ENCODE peak calls at places on chromosome 9, in nine cellular contexts. One of them, this sample, is unnamed.

GRCh38 chr9:128787583-128788156 is 617 bp downstream of the TBC1D13 start:
- DNase-seq in psoas muscle: no peak
- DNase-seq in neuronal stem cell: no peak
- DNase-seq in BE2C: no peak
- DNase-seq in uterus: no peak
- DNase-seq in fibroblast of lung: peak; percentile 9
- DNase-seq in right atrium auricular region: no peak
- DNase-seq in heart left ventricle: no peak
- DNase-seq in heart right ventricle: no peak
- DNase-seq in this sample: no peak

GRCh38 chr9:126051446-126052130 is 275.0 kb upstream of the MVB12B start:
- DNase-seq in psoas muscle: peak; percentile 39
- DNase-seq in neuronal stem cell: no peak
- DNase-seq in BE2C: no peak
- DNase-seq in uterus: no peak
- DNase-seq in fibroblast of lung: no peak
- DNase-seq in right atrium auricular region: no peak
- DNase-seq in heart left ventricle: no peak
- DNase-seq in heart right ventricle: no peak
- DNase-seq in this sample: no peak

GRCh38 chr9:130417602-130418001 is 27.2 kb upstream of the ASS1 start:
- DNase-seq in psoas muscle: peak; percentile 30
- DNase-seq in neuronal stem cell: no peak
- DNase-seq in BE2C: no peak
- DNase-seq in uterus: no peak
- DNase-seq in fibroblast of lung: no peak
- DNase-seq in right atrium auricular region: no peak
- DNase-seq in heart left ventricle: no peak
- DNase-seq in heart right ventricle: no peak
- DNase-seq in this sample: no peak

GRCh38 chr9:78437721-78438610 is 141.0 kb downstream of the PSAT1 start:
- DNase-seq in psoas muscle: no peak
- DNase-seq in neuronal stem cell: peak; percentile 85
- DNase-seq in BE2C: no peak
- DNase-seq in uterus: no peak
- DNase-seq in fibroblast of lung: no peak
- DNase-seq in right atrium auricular region: no peak
- DNase-seq in heart left ventricle: no peak
- DNase-seq in heart right ventricle: no peak
- DNase-seq in this sample: no peak

GRCh38 chr9:35267716-35268115 is 105.9 kb downstream of the UNC13B start:
- DNase-seq in psoas muscle: no peak
- DNase-seq in neuronal stem cell: no peak
- DNase-seq in BE2C: no peak
- DNase-seq in uterus: no peak
- DNase-seq in fibroblast of lung: no peak
- DNase-seq in right atrium auricular region: no peak
- DNase-seq in heart left ventricle: no peak
- DNase-seq in heart right ventricle: no peak
- DNase-seq in this sample: no peak

GRCh38 chr9:111926421-111926875 is 29.8 kb downstream of the UGCG start:
- DNase-seq in psoas muscle: peak; percentile 55
- DNase-seq in neuronal stem cell: no peak
- DNase-seq in BE2C: no peak
- DNase-seq in uterus: no peak
- DNase-seq in fibroblast of lung: peak; percentile 68
- DNase-seq in right atrium auricular region: no peak
- DNase-seq in heart left ventricle: peak; percentile 24
- DNase-seq in heart right ventricle: peak; percentile 28
- DNase-seq in this sample: peak; percentile 44

GRCh38 chr9:130258999-130259398 is 6.6 kb upstream of the HMCN2 start:
- DNase-seq in psoas muscle: no peak
- DNase-seq in neuronal stem cell: no peak
- DNase-seq in BE2C: no peak
- DNase-seq in uterus: no peak
- DNase-seq in fibroblast of lung: no peak
- DNase-seq in right atrium auricular region: no peak
- DNase-seq in heart left ventricle: no peak
- DNase-seq in heart right ventricle: no peak
- DNase-seq in this sample: no peak

GRCh38 chr9:136880651-136881050 is 5.7 kb upstream of the TRAF2 start:
- DNase-seq in psoas muscle: no peak
- DNase-seq in neuronal stem cell: no peak
- DNase-seq in BE2C: no peak
- DNase-seq in uterus: no peak
- DNase-seq in fibroblast of lung: no peak
- DNase-seq in right atrium auricular region: no peak
- DNase-seq in heart left ventricle: no peak
- DNase-seq in heart right ventricle: no peak
- DNase-seq in this sample: no peak

GRCh38 chr9:70421020-70421271 is 6.5 kb upstream of the KLF9 start:
- DNase-seq in psoas muscle: no peak
- DNase-seq in neuronal stem cell: no peak
- DNase-seq in BE2C: no peak
- DNase-seq in uterus: no peak
- DNase-seq in fibroblast of lung: no peak
- DNase-seq in right atrium auricular region: no peak
- DNase-seq in heart left ventricle: no peak
- DNase-seq in heart right ventricle: no peak
- DNase-seq in this sample: no peak

GRCh38 chr9:70420267-70421019 is 6.0 kb upstream of the KLF9 start:
- DNase-seq in psoas muscle: peak; percentile 98
- DNase-seq in neuronal stem cell: peak; percentile 56
- DNase-seq in BE2C: peak; percentile 91
- DNase-seq in uterus: peak; percentile 96
- DNase-seq in fibroblast of lung: peak; percentile 95
- DNase-seq in right atrium auricular region: peak; percentile 97
- DNase-seq in heart left ventricle: peak; percentile 97
- DNase-seq in heart right ventricle: peak; percentile 94
- DNase-seq in this sample: no peak

GRCh38 chr9:70418822-70419545 is 4.5 kb upstream of the KLF9 start:
- DNase-seq in psoas muscle: peak; percentile 99
- DNase-seq in neuronal stem cell: peak; percentile 77
- DNase-seq in BE2C: peak; percentile 94
- DNase-seq in uterus: peak; percentile 97
- DNase-seq in fibroblast of lung: peak; percentile 100
- DNase-seq in right atrium auricular region: peak; percentile 98
- DNase-seq in heart left ventricle: peak; percentile 96
- DNase-seq in heart right ventricle: peak; percentile 97
- DNase-seq in this sample: peak; percentile 75

GRCh38 chr9:70421272-70422180 is 7.1 kb upstream of the KLF9 start:
- DNase-seq in psoas muscle: no peak
- DNase-seq in neuronal stem cell: no peak
- DNase-seq in BE2C: no peak
- DNase-seq in uterus: peak; percentile 48
- DNase-seq in fibroblast of lung: peak; percentile 74
- DNase-seq in right atrium auricular region: no peak
- DNase-seq in heart left ventricle: peak; percentile 39
- DNase-seq in heart right ventricle: no peak
- DNase-seq in this sample: no peak

DNA sequence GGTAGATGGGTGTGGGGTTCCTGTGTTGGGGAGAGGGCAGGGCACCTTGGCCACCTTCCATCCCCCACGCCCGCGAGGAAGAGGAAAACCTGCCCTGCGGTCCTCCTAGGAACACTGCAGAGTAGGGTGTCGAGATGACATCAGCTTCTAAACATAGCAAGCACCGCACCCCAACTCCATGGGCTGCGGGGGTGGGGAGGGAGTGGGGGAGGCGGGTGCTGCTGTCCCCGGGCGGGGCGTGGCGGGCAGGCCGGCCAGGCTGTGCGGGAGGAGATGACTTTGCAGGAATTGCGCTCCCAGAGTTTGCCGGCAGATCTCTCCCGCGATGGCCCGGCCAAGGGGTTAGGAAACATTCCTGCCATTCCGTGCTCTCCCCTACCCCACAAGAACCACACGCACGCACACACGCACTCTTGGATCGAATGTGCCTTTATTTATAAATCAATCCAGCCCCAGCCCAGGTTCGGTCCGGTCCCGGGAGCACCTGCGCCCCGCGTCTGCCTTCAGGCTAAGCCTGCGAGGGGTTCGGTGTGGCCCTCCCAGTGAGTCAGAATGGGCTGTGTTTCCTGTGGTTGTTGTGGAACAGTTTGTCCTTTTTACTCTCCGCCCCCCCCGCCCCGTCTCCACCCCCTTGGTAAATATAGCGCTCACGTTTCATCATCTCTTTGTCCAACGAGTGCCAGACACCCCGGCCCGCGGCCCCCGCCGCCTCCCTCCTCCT is 5.2 kb upstream of the KLF9 start:
- DNase-seq in psoas muscle: peak; percentile 98
- DNase-seq in neuronal stem cell: peak; percentile 58
- DNase-seq in BE2C: peak; percentile 94
- DNase-seq in uterus: peak; percentile 96
- DNase-seq in fibroblast of lung: peak; percentile 99
- DNase-seq in right atrium auricular region: peak; percentile 99
- DNase-seq in heart left ventricle: peak; percentile 96
- DNase-seq in heart right ventricle: peak; percentile 96
- DNase-seq in this sample: peak; percentile 88
- H3K4me3 ChIP-seq in psoas muscle: peak overlapping the region; percentile 76
- H3K4me3 ChIP-seq in neuronal stem cell: peak overlapping the region; percentile 55
- H3K4me3 ChIP-seq in BE2C: peak overlapping the region; percentile 78
- H3K4me3 ChIP-seq in uterus: peak overlapping the region; percentile 47
- H3K4me3 ChIP-seq in fibroblast of lung: peak overlapping the region; percentile 65
- H3K4me3 ChIP-seq in right atrium auricular region: peak overlapping the region; percentile 41
- H3K4me3 ChIP-seq in heart left ventricle: peak overlapping the region; percentile 19
- H3K4me3 ChIP-seq in heart right ventricle: peak overlapping the region; percentile 50
- H3K4me3 ChIP-seq in this sample: peak overlapping the region; percentile 57

GRCh38 chr9:134773842-134774241 is 106.8 kb upstream of the FCN2 start:
- DNase-seq in psoas muscle: no peak
- DNase-seq in neuronal stem cell: no peak
- DNase-seq in BE2C: no peak
- DNase-seq in uterus: no peak
- DNase-seq in fibroblast of lung: no peak
- DNase-seq in right atrium auricular region: no peak
- DNase-seq in heart left ventricle: no peak
- DNase-seq in heart right ventricle: peak; percentile 48
- DNase-seq in this sample: no peak
- H3K4me1 ChIP-seq in psoas muscle: no peaks in the 10 kb centered on the region
- H3K4me1 ChIP-seq in neuronal stem cell: no peaks in the 10 kb centered on the region
- H3K4me1 ChIP-seq in BE2C: peaks cover 8% of the 10 kb centered on the region
- H3K4me1 ChIP-seq in uterus: no peaks in the 10 kb centered on the region
- H3K4me1 ChIP-seq in fibroblast of lung: peaks cover 12% of the 10 kb centered on the region
- H3K4me1 ChIP-seq in right atrium auricular region: no peaks in the 10 kb centered on the region
- H3K4me1 ChIP-seq in heart left ventricle: peaks cover 7% of the 10 kb centered on the region
- H3K4me1 ChIP-seq in heart right ventricle: peaks cover 17% of the 10 kb centered on the region
- H3K4me1 ChIP-seq in this sample: no peaks in the 10 kb centered on the region

GRCh38 chr9:134546746-134547145 is 94.9 kb upstream of the COL5A1 start:
- DNase-seq in psoas muscle: peak; percentile 45
- DNase-seq in neuronal stem cell: no peak
- DNase-seq in BE2C: peak; percentile 39
- DNase-seq in uterus: no peak
- DNase-seq in fibroblast of lung: no peak
- DNase-seq in right atrium auricular region: no peak
- DNase-seq in heart left ventricle: no peak
- DNase-seq in heart right ventricle: no peak
- DNase-seq in this sample: no peak

GRCh38 chr9:134546231-134546731 is 95.3 kb upstream of the COL5A1 start:
- DNase-seq in psoas muscle: peak; percentile 35
- DNase-seq in neuronal stem cell: no peak
- DNase-seq in BE2C: no peak
- DNase-seq in uterus: no peak
- DNase-seq in fibroblast of lung: peak; percentile 46
- DNase-seq in right atrium auricular region: no peak
- DNase-seq in heart left ventricle: no peak
- DNase-seq in heart right ventricle: no peak
- DNase-seq in this sample: no peak

GRCh38 chr9:134544388-134545212 is 97.0 kb upstream of the COL5A1 start:
- DNase-seq in psoas muscle: peak; percentile 33
- DNase-seq in neuronal stem cell: peak; percentile 57
- DNase-seq in BE2C: no peak
- DNase-seq in uterus: peak; percentile 52
- DNase-seq in fibroblast of lung: peak; percentile 76
- DNase-seq in right atrium auricular region: no peak
- DNase-seq in heart left ventricle: no peak
- DNase-seq in heart right ventricle: no peak
- DNase-seq in this sample: no peak

GRCh38 chr9:134547161-134548100 is 94.2 kb upstream of the COL5A1 start:
- DNase-seq in psoas muscle: peak; percentile 27
- DNase-seq in neuronal stem cell: no peak
- DNase-seq in BE2C: no peak
- DNase-seq in uterus: no peak
- DNase-seq in fibroblast of lung: no peak
- DNase-seq in right atrium auricular region: no peak
- DNase-seq in heart left ventricle: no peak
- DNase-seq in heart right ventricle: no peak
- DNase-seq in this sample: no peak

DNA sequence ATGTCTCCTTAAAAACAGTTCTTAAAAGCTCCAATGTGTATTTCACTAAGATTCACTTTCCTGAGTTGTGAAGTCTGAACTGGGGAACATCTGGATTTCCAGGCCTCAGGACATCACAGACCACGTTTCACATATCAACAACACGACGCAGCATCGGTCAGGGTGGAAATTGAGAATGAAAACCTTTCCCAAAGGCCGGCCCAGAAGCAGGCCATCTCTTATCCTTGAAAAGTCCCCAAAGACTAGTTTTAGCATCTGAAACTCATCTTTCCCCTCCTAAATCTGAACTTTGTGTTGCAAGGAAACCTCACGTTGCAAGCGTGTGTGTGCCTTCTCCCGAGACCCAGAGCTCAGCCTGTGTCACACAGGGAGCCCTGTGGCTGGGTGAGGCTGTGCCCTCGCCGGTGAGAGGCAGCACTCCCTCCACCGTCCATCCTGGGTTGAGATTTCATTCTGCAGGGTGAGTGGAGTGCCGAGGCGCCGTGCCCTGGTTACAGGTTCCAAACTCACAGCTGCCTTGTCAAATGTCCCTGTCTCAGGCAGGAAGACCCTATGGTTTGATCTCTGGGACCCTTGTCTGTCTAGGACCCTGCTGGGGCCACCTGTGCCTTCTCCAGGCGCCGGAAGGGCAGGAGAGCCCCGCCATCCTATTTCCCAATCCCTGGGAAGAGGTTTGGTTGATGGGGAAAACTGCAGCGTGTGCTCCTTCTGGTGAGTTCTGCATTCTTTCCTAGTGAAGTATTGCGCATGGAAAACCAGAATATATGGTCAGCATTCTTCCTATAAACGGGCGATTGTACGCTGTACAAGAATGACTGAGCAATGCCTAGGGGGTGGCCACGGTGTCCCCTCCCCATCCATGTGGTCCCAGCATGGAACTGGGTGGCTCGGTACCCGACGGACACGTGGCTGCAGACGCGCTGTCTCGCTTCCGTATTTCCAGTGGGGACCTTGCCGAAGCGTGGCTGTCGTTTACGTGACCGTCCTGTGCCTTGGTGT is 96.1 kb upstream of the COL5A1 start:
- DNase-seq in psoas muscle: peak; percentile 32
- DNase-seq in neuronal stem cell: no peak
- DNase-seq in BE2C: no peak
- DNase-seq in uterus: no peak
- DNase-seq in fibroblast of lung: peak; percentile 77
- DNase-seq in right atrium auricular region: no peak
- DNase-seq in heart left ventricle: no peak
- DNase-seq in heart right ventricle: no peak
- DNase-seq in this sample: no peak
- H3K4me3 ChIP-seq in psoas muscle: no peak overlapping the region
- H3K4me3 ChIP-seq in neuronal stem cell: no peak overlapping the region
- H3K4me3 ChIP-seq in BE2C: no peak overlapping the region
- H3K4me3 ChIP-seq in uterus: no peak overlapping the region
- H3K4me3 ChIP-seq in fibroblast of lung: peak overlapping the region; percentile 31
- H3K4me3 ChIP-seq in right atrium auricular region: no peak overlapping the region
- H3K4me3 ChIP-seq in heart left ventricle: no peak overlapping the region
- H3K4me3 ChIP-seq in heart right ventricle: no peak overlapping the region
- H3K4me3 ChIP-seq in this sample: no peak overlapping the region

DNA sequence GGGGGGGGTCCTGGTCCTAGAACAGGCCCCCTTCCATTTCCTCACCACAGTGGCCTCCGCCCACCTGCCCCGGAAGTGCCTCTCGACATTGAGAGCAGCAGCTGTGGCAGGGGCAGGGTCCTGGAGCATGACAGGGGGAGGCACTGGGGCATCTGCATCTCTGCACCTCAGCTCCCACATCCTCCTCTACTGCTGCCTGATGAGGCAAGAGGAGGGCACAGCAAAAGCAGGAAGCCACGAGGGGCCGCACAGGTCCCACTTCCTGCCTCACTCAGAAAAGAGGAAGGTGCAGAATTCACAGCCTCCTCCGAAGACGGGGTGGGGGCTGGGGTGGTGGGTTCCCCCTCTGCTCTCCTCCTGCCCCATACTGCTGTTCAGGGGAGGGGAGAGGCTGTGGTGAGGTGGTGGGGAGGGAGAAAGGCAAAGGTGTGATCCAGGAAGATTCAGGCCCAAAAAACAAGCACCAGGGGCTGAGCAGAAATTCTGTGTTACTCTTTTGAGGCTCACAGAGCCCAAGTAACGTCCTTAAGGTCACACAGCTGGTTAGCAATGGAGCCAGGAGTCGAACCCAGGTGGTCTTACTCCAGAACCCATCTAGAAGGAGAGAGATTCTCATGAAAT is 14.7 kb downstream of the AKNA start:
- DNase-seq in psoas muscle: peak; percentile 76
- DNase-seq in neuronal stem cell: no peak
- DNase-seq in BE2C: no peak
- DNase-seq in uterus: no peak
- DNase-seq in fibroblast of lung: no peak
- DNase-seq in right atrium auricular region: no peak
- DNase-seq in heart left ventricle: peak; percentile 60
- DNase-seq in heart right ventricle: peak; percentile 57
- DNase-seq in this sample: peak; percentile 74
- H3K4me1 ChIP-seq in psoas muscle: no peaks in the 10 kb centered on the region
- H3K4me1 ChIP-seq in neuronal stem cell: peaks cover 25% of the 10 kb centered on the region
- H3K4me1 ChIP-seq in BE2C: peaks cover 9% of the 10 kb centered on the region
- H3K4me1 ChIP-seq in uterus: peaks cover 5% of the 10 kb centered on the region
- H3K4me1 ChIP-seq in fibroblast of lung: peaks cover 11% of the 10 kb centered on the region
- H3K4me1 ChIP-seq in right atrium auricular region: no peaks in the 10 kb centered on the region
- H3K4me1 ChIP-seq in heart left ventricle: peaks cover 8% of the 10 kb centered on the region
- H3K4me1 ChIP-seq in heart right ventricle: peaks cover 18% of the 10 kb centered on the region
- H3K4me1 ChIP-seq in this sample: peaks cover 92% of the 10 kb centered on the region

This sample was measured in effector memory CD4-positive, alpha-beta T cell.